ENCODE peak calls at places on chromosomes 3 and 15, in six cellular contexts. S is gastrocnemius medialis, C is activated B cell treated with CpG ODN at 0.5 μM for 24 hours, Q is progenitor cell of endocrine pancreas, Y is fibroblast of pulmonary artery, L is right lobe of liver. U is an unnamed sample.

GRCh38 chr3:186255703-186256331 is 106.2 kb downstream of the DGKG start:
- DNase-seq in S (no peak), C (peak), Q (no peak), Y (no peak), L (no peak), U (no peak)

GRCh38 chr3:86147119-86147518 is 843.8 kb downstream of the VGLL3 start:
- DNase-seq in S (no peak), C (no peak), Q (no peak), Y (no peak), L (no peak), U (no peak)

GRCh38 chr15:38266247-38266996 is 13.8 kb downstream of the SPRED1 start:
- DNase-seq in S (no peak), C (no peak), Q (no peak), Y (no peak), L (no peak), U (no peak)

GRCh38 chr3:58063424-58063823 is 55.2 kb downstream of the FLNB start:
- DNase-seq in S (no peak), C (no peak), Q (no peak), Y (peak), L (no peak), U (peak)

GRCh38 chr3:149648525-149648924 is 9.3 kb downstream of the WWTR1 start:
- DNase-seq in S (no peak), C (no peak), Q (no peak), Y (peak), L (no peak), U (no peak)

GRCh38 chr3:153746211-153746610 is 375.0 kb upstream of the ARHGEF26 start:
- DNase-seq in S (no peak), C (no peak), Q (no peak), Y (no peak), L (no peak), U (no peak)

GRCh38 chr3:112689385-112689784 is 48.4 kb upstream of the CCDC80 start:
- DNase-seq in S (no peak), C (no peak), Q (no peak), Y (no peak), L (no peak), U (no peak)

GRCh38 chr15:29668120-29668602 is 154.1 kb downstream of the TJP1 start:
- DNase-seq in S (no peak), C (no peak), Q (peak), Y (peak), L (peak), U (no peak)

GRCh38 chr3:195859061-195859845 is 47.5 kb upstream of the MUC4 start:
- DNase-seq in S (peak), C (peak), Q (peak), Y (peak), L (peak), U (peak)

GRCh38 chr3:140421884-140422283 is 256.0 kb upstream of the TRIM42 start:
- DNase-seq in S (no peak), C (no peak), Q (no peak), Y (no peak), L (no peak), U (no peak)

GRCh38 chr3:157405457-157405856 is 31.2 kb upstream of the PTX3 start:
- DNase-seq in S (no peak), C (no peak), Q (no peak), Y (peak), L (no peak), U (no peak)

GRCh38 chr15:96330450-96331140 is at the start of gene NR2F2:
- DNase-seq in S (peak), C (no peak), Q (peak), Y (peak), L (peak), U (peak)

GRCh38 chr3:156817931-156818765 is 8.0 kb upstream of the LEKR1 start:
- DNase-seq in S (no peak), C (no peak), Q (no peak), Y (no peak), L (no peak), U (no peak)

GRCh38 chr3:52184690-52185089 is 13.3 kb upstream of the ALAS1 start:
- DNase-seq in S (no peak), C (no peak), Q (no peak), Y (no peak), L (no peak), U (no peak)

GRCh38 chr3:5084224-5084623 is 37.9 kb upstream of the ARL8B start:
- DNase-seq in S (no peak), C (no peak), Q (no peak), Y (no peak), L (no peak), U (no peak)

GRCh38 chr3:127768346-127769008 is 53.8 kb downstream of the MGLL start:
- DNase-seq in S (peak), C (no peak), Q (no peak), Y (peak), L (no peak), U (no peak)
- TF ChIP-seq CTCF in S (no peak), C (no peak), Q (no peak), Y (no peak), L (no peak), U (no peak)

GRCh38 chr3:89367166-89367565 is 259.7 kb downstream of the EPHA3 start:
- DNase-seq in S (no peak), C (no peak), Q (no peak), Y (no peak), L (no peak), U (no peak)

GRCh38 chr3:89364309-89364708 is 256.9 kb downstream of the EPHA3 start:
- DNase-seq in S (no peak), C (no peak), Q (no peak), Y (no peak), L (no peak), U (no peak)

GRCh38 chr3:89373459-89373858 is 266.0 kb downstream of the EPHA3 start:
- DNase-seq in S (no peak), C (no peak), Q (no peak), Y (no peak), L (no peak), U (no peak)

GRCh38 chr3:89372456-89372855 is 265.0 kb downstream of the EPHA3 start:
- DNase-seq in S (no peak), C (no peak), Q (no peak), Y (no peak), L (no peak), U (no peak)

DNA sequence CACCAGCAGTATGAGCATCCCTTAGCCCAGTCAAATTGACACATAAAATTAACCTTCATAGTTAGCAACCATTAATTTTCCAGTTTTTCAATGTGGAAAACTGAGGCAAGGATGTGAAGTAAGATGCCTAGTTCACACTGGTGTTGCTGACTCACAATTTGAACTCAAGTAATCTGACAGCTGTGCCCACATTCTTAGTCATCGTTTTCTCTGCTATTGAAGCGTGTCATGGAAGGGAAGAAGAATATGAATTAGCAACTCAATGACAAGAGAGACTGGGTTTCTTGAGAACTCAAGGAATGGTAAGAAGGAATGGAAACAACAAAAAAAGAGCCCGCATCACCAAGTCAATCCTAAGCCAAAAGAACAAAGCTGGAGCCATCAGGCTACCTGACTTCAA is 261.4 kb downstream of the EPHA3 start:
- DNase-seq in S (no peak), C (no peak), Q (no peak), Y (no peak), L (no peak), U (no peak)
- TF ChIP-seq CTCF in S (no peak), C (no peak), Q (no peak), Y (no peak), L (no peak), U (no peak)

DNA sequence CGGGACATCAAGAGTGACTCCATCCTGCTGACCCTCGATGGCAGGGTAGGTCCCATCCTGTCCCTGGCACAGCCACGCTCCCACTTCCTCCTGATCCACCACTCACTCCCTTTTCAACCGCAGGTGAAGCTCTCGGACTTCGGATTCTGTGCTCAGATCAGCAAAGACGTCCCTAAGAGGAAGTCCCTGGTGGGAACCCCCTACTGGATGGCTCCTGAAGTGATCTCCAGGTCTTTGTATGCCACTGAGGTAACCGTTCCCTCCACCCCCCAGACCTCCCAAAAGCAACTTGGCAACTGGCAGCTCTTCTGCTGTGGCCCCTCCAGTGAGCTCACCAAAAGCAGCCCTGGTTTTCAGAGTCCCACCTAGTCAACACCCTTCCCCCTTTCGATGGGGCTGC is 9.4 kb downstream of the ANKRD63 start:
- DNase-seq in S (no peak), C (no peak), Q (no peak), Y (no peak), L (no peak), U (no peak)
- TF ChIP-seq CTCF in S (no peak), C (no peak), Q (no peak), Y (no peak), L (no peak), U (no peak)

GRCh38 chr3:188037965-188038581 is 115.9 kb upstream of the LPP start:
- DNase-seq in S (no peak), C (no peak), Q (no peak), Y (no peak), L (no peak), U (no peak)
- TF ChIP-seq CTCF in S (no peak), C (no peak), Q (no peak), Y (no peak), L (no peak), U (no peak)

GRCh38 chr15:74144153-74144775 is 13.9 kb downstream of the ISLR2 start:
- DNase-seq in S (no peak), C (no peak), Q (no peak), Y (no peak), L (no peak), U (no peak)
- TF ChIP-seq CTCF in S (no peak), C (no peak), Q (no peak), Y (no peak), L (no peak), U (no peak)

DNA sequence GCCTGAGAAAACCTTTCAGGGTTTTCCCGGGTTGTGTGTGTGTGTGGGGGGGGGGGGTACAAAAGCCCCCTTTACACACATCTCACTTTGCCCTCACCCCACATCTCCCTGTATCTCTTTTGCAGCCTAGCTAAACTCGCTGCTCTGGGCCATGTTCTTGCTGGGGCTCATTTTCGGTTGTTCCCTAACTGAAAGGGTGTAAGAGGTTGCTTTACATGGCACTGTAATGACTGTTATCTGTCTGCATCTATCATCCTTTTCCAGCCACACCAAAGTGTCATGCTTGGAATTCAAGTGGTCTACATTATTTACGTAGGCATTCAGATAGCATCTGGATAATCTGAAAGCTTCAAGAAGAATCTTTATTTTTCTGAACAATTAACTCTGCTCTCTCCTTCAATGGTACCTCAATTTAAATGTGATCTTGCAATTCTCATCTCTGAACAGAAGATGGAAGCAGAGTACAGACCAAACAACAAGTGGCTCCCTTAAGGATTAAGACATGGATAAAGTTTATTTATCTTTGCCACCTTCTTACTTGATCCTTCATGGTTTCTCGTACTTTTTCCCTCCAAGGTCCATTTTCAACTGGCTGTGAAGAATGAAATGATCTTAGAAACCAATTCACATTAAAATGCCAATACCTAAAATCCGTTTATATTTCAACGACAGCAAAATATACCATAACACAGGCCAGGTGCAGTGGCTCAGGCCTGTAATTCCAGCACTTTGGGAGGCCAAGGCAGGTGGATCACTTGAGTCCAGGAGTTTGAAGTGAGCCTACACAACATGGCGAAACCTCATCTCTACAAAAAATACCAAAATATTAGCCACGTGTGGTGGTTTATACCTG is 34.9 kb downstream of the DCLK3 start:
- DNase-seq in S (no peak), C (no peak), Q (no peak), Y (peak), L (no peak), U (no peak)
- TF ChIP-seq CTCF in S (peak), C (no peak), Q (peak), Y (peak), L (peak), U (peak)